ENCODE peak calls at places on chromosomes 2 and 18, in seven cellular contexts. W, K, J, Z, S, B and O are unnamed samples.
A peak's percentile ranks its signal among the peaks of the same experiment; 100 is the strongest.

GRCh38 chr2:44949329-44950151 is 8.0 kb downstream of the SIX3 start:
- DNase-seq in W (peak; percentile 49), K (no peak), J (no peak), Z (no peak), S (no peak), B (no peak), O (no peak)

GRCh38 chr2:202693503-202693902 is 58.7 kb downstream of the FAM117B start:
- DNase-seq in W (no peak), K (no peak), J (no peak), Z (no peak), S (no peak), B (no peak), O (no peak)

GRCh38 chr18:36415606-36416005 is 118.1 kb downstream of the FHOD3 start:
- DNase-seq in W (no peak), K (no peak), J (no peak), Z (no peak), S (no peak), B (no peak), O (no peak)

GRCh38 chr2:86648696-86649095 is 25.0 kb upstream of the RNF103 start:
- DNase-seq in W (no peak), K (no peak), J (no peak), Z (no peak), S (no peak), B (no peak), O (no peak)

GRCh38 chr18:23377669-23378469 is 75.2 kb upstream of the RIOK3 start:
- DNase-seq in W (no peak), K (peak; percentile 22), J (no peak), Z (no peak), S (no peak), B (peak; percentile 85), O (no peak)

GRCh38 chr2:160372010-160372356 is 121.6 kb downstream of the RBMS1 start:
- DNase-seq in W (no peak), K (no peak), J (no peak), Z (no peak), S (no peak), B (no peak), O (no peak)

GRCh38 chr18:51537487-51537886 is 340.0 kb upstream of the MEX3C start:
- DNase-seq in W (peak; percentile 85), K (no peak), J (no peak), Z (peak; percentile 8), S (peak; percentile 76), B (peak; percentile 24), O (no peak)

GRCh38 chr18:9106094-9106493 is 3.6 kb downstream of the NDUFV2 start:
- DNase-seq in W (no peak), K (no peak), J (no peak), Z (no peak), S (no peak), B (no peak), O (no peak)

GRCh38 chr2:236137066-236137465 is 31.1 kb downstream of the GBX2 start:
- DNase-seq in W (no peak), K (no peak), J (no peak), Z (no peak), S (no peak), B (no peak), O (no peak)

GRCh38 chr2:29423267-29423666 is 308.1 kb downstream of the CLIP4 start:
- DNase-seq in W (no peak), K (no peak), J (no peak), Z (no peak), S (no peak), B (no peak), O (no peak)

GRCh38 chr2:233062946-233063268 is 2.8 kb downstream of the INPP5D start:
- DNase-seq in W (no peak), K (no peak), J (no peak), Z (no peak), S (no peak), B (no peak), O (no peak)

GRCh38 chr2:186130678-186131511 is 355.2 kb upstream of the ZC3H15 start:
- DNase-seq in W (peak; percentile 40), K (no peak), J (no peak), Z (no peak), S (no peak), B (no peak), O (no peak)

GRCh38 chr18:36662000-36662399 is 166.8 kb downstream of the TPGS2 start:
- DNase-seq in W (no peak), K (no peak), J (no peak), Z (no peak), S (no peak), B (peak; percentile 33), O (no peak)

GRCh38 chr2:109654316-109655050 is 40.3 kb downstream of the SOWAHC start:
- DNase-seq in W (no peak), K (no peak), J (no peak), Z (no peak), S (no peak), B (no peak), O (no peak)

GRCh38 chr2:241545113-241545512 is 13.4 kb upstream of the BOK start:
- DNase-seq in W (no peak), K (no peak), J (no peak), Z (no peak), S (no peak), B (peak; percentile 85), O (no peak)